ENCODE peak calls at places on chromosomes 11 and 22, in five cellular contexts. X, H, O, Q and E are unnamed samples.

GRCh38 chr11:86068138-86068861 is 584 bp downstream of the PICALM start:
- DNase-seq in X (peak), H (peak), O (peak), Q (no peak), E (peak)

GRCh38 chr11:12827929-12828812 is 153.9 kb downstream of the TEAD1 start:
- DNase-seq in X (no peak), H (no peak), O (no peak), Q (no peak), E (no peak)

GRCh38 chr11:128759597-128759996 is 65.7 kb downstream of the FLI1 start:
- DNase-seq in X (no peak), H (no peak), O (no peak), Q (no peak), E (no peak)

GRCh38 chr22:23035557-23036277 is 34.6 kb upstream of the GNAZ start:
- DNase-seq in X (no peak), H (no peak), O (no peak), Q (no peak), E (peak)

GRCh38 chr11:128232588-128232987 is 354.8 kb downstream of the ETS1 start:
- DNase-seq in X (no peak), H (no peak), O (no peak), Q (no peak), E (no peak)

GRCh38 chr11:106386519-106386918 is 309.1 kb downstream of the AASDHPPT start:
- DNase-seq in X (no peak), H (no peak), O (no peak), Q (no peak), E (no peak)

GRCh38 chr11:29251738-29252137 is 765.1 kb downstream of the KCNA4 start:
- DNase-seq in X (no peak), H (peak), O (no peak), Q (no peak), E (no peak)

GRCh38 chr22:49962751-49963646 is 2.4 kb downstream of the PIM3 start:
- DNase-seq in X (no peak), H (no peak), O (peak), Q (no peak), E (peak)

GRCh38 chr11:126945319-126945718 is 55.3 kb downstream of the KIRREL3 start:
- DNase-seq in X (no peak), H (no peak), O (no peak), Q (no peak), E (no peak)

GRCh38 chr11:39442177-39442576 is 2017.3 kb downstream of the LRRC4C start:
- DNase-seq in X (no peak), H (no peak), O (no peak), Q (no peak), E (no peak)

GRCh38 chr11:128187377-128187776 is 400.0 kb downstream of the ETS1 start:
- DNase-seq in X (no peak), H (no peak), O (no peak), Q (no peak), E (no peak)

GRCh38 chr11:72433455-72434061 is 773 bp downstream of the CLPB start:
- DNase-seq in X (no peak), H (peak), O (peak), Q (no peak), E (no peak)

GRCh38 chr22:22935546-22936157 is 48.0 kb downstream of the IGLL5 start:
- DNase-seq in X (no peak), H (no peak), O (no peak), Q (no peak), E (peak)

GRCh38 chr11:4180441-4181183 is 86.0 kb downstream of the RRM1 start:
- DNase-seq in X (no peak), H (no peak), O (no peak), Q (no peak), E (no peak)

GRCh38 chr22:17939011-17939410 is 85.3 kb downstream of the MICAL3 start:
- DNase-seq in X (no peak), H (no peak), O (peak), Q (no peak), E (no peak)

GRCh38 chr11:31796523-31797226 is 14.4 kb downstream of the PAX6 start:
- DNase-seq in X (no peak), H (no peak), O (no peak), Q (no peak), E (no peak)

GRCh38 chr11:34029176-34029575 is 22.4 kb upstream of the CAPRIN1 start:
- DNase-seq in X (no peak), H (no peak), O (no peak), Q (no peak), E (no peak)

GRCh38 chr11:34182921-34183685 is 77.7 kb downstream of the NAT10 start:
- DNase-seq in X (no peak), H (no peak), O (no peak), Q (no peak), E (no peak)

GRCh38 chr11:64742087-64742939 is 1.6 kb downstream of the RASGRP2 start:
- DNase-seq in X (no peak), H (peak), O (no peak), Q (no peak), E (peak)

GRCh38 chr22:22786301-22787115 is 101.1 kb upstream of the IGLL5 start:
- DNase-seq in X (no peak), H (no peak), O (no peak), Q (no peak), E (no peak)

GRCh38 chr11:67371549-67372231 is 1.7 kb downstream of the CLCF1 start:
- DNase-seq in X (peak), H (peak), O (no peak), Q (no peak), E (peak)

GRCh38 chr11:70709596-70709995 is 311.3 kb downstream of the CTTN start:
- DNase-seq in X (no peak), H (no peak), O (no peak), Q (no peak), E (peak)

GRCh38 chr11:116132273-116132978 is 628.2 kb upstream of the CADM1 start:
- DNase-seq in X (no peak), H (no peak), O (no peak), Q (no peak), E (no peak)

GRCh38 chr22:50465066-50465465 is 9.8 kb downstream of the SBF1 start:
- DNase-seq in X (no peak), H (no peak), O (no peak), Q (no peak), E (no peak)

GRCh38 chr11:103619480-103619879 is 417.0 kb upstream of the DDI1 start:
- DNase-seq in X (no peak), H (no peak), O (no peak), Q (no peak), E (no peak)

GRCh38 chr11:6635082-6635932 is 16.1 kb upstream of the TPP1 start:
- DNase-seq in X (no peak), H (peak), O (no peak), Q (no peak), E (peak)

GRCh38 chr11:94673353-94673752 is 94.8 kb upstream of the AMOTL1 start:
- DNase-seq in X (no peak), H (no peak), O (no peak), Q (no peak), E (no peak)

GRCh38 chr11:19344661-19345518 is 104.1 kb upstream of the E2F8 start:
- DNase-seq in X (peak), H (no peak), O (no peak), Q (no peak), E (peak)

GRCh38 chr11:128195756-128196155 is 391.6 kb downstream of the ETS1 start:
- DNase-seq in X (no peak), H (no peak), O (no peak), Q (no peak), E (no peak)

GRCh38 chr11:64395545-64396078 is 36.6 kb downstream of the RPS6KA4 start:
- DNase-seq in X (no peak), H (no peak), O (no peak), Q (no peak), E (no peak)

GRCh38 chr22:25327018-25327755 is 107.7 kb downstream of the CRYBB2 start:
- DNase-seq in X (no peak), H (no peak), O (no peak), Q (no peak), E (no peak)

GRCh38 chr11:3001496-3001895 is 9.4 kb upstream of the NAP1L4 start:
- DNase-seq in X (peak), H (no peak), O (peak), Q (no peak), E (no peak)

GRCh38 chr11:112795142-112795815 is 165.9 kb upstream of the NCAM1 start:
- DNase-seq in X (peak), H (peak), O (no peak), Q (peak), E (no peak)

GRCh38 chr11:129418039-129418438 is 42.4 kb downstream of the BARX2 start:
- DNase-seq in X (no peak), H (no peak), O (no peak), Q (no peak), E (no peak)

GRCh38 chr11:33936745-33937612 is 45.1 kb upstream of the LMO2 start:
- DNase-seq in X (no peak), H (peak), O (peak), Q (no peak), E (no peak)

GRCh38 chr11:123145220-123145619 is 49.8 kb downstream of the CLMP start:
- DNase-seq in X (peak), H (no peak), O (no peak), Q (peak), E (no peak)

GRCh38 chr11:43819926-43820325 is 60.7 kb upstream of the ALKBH3 start:
- DNase-seq in X (no peak), H (peak), O (no peak), Q (no peak), E (no peak)

GRCh38 chr11:97717922-97718321 is 1302.8 kb upstream of the CNTN5 start:
- DNase-seq in X (no peak), H (no peak), O (no peak), Q (no peak), E (no peak)

GRCh38 chr11:12157241-12157661 is 46.9 kb downstream of the MICAL2 start:
- DNase-seq in X (no peak), H (peak), O (no peak), Q (no peak), E (no peak)

GRCh38 chr11:45993438-45994064 is 71.1 kb downstream of the LARGE2 start:
- DNase-seq in X (no peak), H (no peak), O (no peak), Q (no peak), E (no peak)
- TF ChIP-seq POLR2AphosphoS5 in X (peak), H (no peak), O (no peak), Q (no peak), E (no peak)

DNA sequence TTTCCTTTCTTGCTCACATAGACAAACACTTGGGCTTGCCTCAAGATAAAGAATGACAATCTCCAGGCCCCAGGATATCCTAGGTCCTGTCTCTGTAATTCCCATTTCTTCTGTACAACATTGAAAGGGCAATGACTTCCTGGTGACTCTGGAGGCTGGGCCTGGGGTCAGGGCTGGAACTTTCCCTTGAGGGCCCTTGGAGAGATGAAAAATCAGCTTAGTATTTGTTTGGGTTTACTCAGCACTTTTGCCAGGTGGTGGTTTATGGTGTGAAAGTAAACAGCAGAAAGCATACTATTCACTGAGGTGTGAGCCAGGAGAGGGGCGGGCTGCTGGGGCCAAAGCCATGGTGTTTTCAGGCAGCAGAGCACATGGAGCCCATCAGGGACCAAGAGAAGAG is 214.7 kb upstream of the NARS2 start:
- DNase-seq in X (no peak), H (no peak), O (no peak), Q (no peak), E (no peak)
- H3K27ac ChIP-seq in X (peak), H (no peak), O (no peak), Q (no peak), E (no peak)

DNA sequence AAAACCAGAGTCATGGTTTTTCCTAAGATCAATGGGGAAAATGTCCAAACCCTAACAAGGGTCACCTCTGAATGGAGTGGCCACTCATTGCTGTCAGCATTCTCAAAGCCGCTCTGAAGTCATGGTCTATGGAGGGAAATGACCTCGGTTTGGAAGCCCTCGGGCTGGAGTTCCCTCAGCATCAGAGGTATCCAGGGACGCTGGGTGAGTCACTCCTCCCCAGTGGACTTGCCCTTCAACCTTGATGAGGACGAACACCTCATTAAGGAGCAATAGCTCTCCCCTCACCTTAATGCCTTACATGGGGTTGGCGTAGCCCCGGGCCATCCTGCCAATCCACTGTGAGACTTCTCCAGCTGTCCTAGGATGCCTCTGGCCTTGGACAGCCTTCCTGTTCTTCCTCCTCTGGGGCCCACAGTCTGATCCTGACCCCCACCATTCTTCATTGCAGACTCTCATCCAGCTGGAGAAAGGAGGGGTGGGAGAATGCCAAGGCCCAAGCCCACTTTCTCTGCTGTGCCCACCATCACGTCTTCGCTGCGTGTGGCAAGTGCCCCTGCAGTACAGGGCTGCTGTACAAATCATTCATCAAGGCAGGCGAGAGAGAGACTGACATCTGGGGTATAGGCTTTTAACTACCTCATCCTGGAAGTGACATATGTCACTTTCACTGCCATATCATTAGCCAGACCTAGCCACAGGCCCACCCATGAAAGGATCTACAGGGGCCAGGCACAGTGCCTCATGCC is 25.4 kb upstream of the MYH9 start:
- DNase-seq in X (no peak), H (no peak), O (no peak), Q (no peak), E (no peak)
- TF ChIP-seq POLR2AphosphoS5 in X (no peak), H (no peak), O (no peak), Q (no peak), E (no peak)

DNA sequence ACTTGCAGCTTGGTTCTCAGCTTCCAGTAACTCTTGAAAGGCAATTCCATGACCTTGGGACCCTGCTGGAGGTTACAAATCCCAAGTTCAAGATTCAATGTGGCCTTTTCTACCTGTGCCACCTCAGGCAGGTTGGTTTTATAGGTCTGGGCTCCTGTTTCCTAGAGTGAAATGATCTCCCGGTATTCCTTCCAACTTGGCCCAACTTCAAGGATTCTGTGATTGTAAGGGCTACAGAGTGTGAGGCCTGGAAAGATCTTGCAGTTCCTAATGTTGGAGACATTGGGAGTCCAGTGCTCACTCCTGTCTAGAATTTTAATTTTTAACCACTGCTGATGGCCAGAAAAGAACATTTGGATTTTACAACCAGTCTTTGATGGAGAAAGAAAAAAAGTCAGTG is 91.6 kb downstream of the LDLRAD3 start:
- DNase-seq in X (no peak), H (no peak), O (no peak), Q (no peak), E (no peak)
- H3K27ac ChIP-seq in X (peak), H (no peak), O (no peak), Q (no peak), E (no peak)

GRCh38 chr11:117480221-117480620 is 152.6 kb downstream of the CEP164 start:
- DNase-seq in X (no peak), H (no peak), O (no peak), Q (no peak), E (peak)
- TF ChIP-seq POLR2AphosphoS5 in X (no peak), H (no peak), O (no peak), Q (no peak), E (no peak)

GRCh38 chr11:5367461-5368074 is 16.0 kb upstream of the OR51M1 start:
- DNase-seq in X (no peak), H (no peak), O (no peak), Q (no peak), E (no peak)
- H3K27ac ChIP-seq in X (no peak), H (no peak), O (no peak), Q (no peak), E (no peak)

DNA sequence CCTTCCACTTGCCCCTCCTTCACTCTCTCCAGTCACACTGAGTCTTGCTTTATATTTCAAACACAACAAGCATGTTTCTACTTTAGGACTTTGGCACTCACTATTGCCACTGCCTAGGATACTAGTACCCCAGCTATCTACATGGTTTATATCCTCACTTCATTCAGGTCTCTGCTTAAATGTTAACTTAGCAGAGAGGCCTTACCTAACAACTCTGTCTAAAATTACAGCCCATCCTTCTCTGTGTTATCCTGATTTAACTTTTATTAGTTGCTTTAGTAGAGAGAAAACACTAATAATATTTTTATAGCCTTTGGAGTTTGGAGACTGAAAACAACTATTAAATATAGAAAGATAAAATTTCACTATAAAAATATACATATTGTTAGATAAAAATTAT is 39.0 kb upstream of the B3GNT6 start:
- DNase-seq in X (no peak), H (no peak), O (no peak), Q (no peak), E (no peak)
- TF ChIP-seq POLR2AphosphoS5 in X (no peak), H (no peak), O (no peak), Q (no peak), E (no peak)

DNA sequence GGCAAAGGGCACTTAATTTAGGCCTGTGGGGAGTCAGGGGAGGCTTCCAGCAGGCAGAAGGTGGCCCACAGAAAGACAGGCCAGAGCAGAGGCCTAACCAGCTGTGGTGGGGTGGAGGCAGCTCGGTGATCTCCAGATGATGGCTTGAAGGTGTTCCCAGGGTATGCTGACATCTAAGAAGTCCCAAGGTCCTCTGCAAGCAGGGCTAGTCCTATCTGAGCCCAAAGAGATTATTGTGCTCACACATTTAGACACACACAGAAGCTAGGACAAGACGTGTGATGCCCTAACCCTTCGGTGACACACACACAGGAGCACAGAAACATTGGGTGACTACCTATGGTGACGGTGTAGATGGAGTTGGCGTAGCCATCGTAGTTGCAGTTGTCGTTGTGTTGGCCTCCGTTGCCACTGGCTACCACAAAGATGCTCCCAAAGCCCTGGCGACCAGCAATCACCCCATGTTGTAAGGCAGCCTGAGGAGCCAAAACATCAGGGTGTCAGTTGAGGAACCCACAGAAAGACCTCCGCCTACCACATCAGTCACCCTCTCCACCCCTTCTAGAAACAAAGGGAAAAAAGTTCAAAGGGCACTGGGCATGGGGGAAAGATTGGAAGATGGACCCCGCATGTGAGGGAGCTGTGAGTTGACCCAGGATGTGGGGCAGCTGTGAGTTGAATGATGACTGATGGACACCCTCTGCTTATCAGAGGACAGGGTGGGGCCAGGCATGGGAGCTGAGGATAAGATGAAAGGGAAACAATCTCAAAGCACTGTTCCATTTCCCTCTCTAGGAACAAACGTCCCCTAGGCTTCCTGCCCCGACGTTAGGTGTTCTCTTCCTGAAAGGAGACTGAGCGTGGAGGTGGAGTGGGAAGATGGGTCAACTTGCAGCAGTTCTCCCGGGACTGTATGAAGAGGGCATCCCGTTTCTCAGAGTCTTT is 7.9 kb downstream of the PCSK7 start:
- DNase-seq in X (no peak), H (no peak), O (peak), Q (no peak), E (no peak)
- H3K27ac ChIP-seq in X (no peak), H (no peak), O (no peak), Q (no peak), E (no peak)